ENCODE peak calls at places on chromosomes 2 and 18, in six cellular contexts. One of them, this sample, is unnamed.

GRCh38 chr2:239295377-239296019 is 105.3 kb downstream of the HDAC4 start:
- DNase-seq in choroid plexus epithelial cell: no peak
- DNase-seq in hepatocyte: no peak
- DNase-seq in AG04449: no peak
- DNase-seq in CD8-positive, alpha-beta T cell: no peak
- DNase-seq in epithelial cell of esophagus: no peak
- DNase-seq in this sample: no peak

GRCh38 chr18:57077786-57078552 is 68.9 kb upstream of the BOD1L2 start:
- DNase-seq in choroid plexus epithelial cell: no peak
- DNase-seq in CD8-positive, alpha-beta T cell: peak
- DNase-seq in epithelial cell of esophagus: no peak
- DNase-seq in AG04449: no peak
- DNase-seq in hepatocyte: no peak
- DNase-seq in this sample: no peak

GRCh38 chr2:54641988-54642387 is 81.5 kb upstream of the EML6 start:
- DNase-seq in choroid plexus epithelial cell: no peak
- DNase-seq in epithelial cell of esophagus: no peak
- DNase-seq in hepatocyte: no peak
- DNase-seq in CD8-positive, alpha-beta T cell: no peak
- DNase-seq in AG04449: no peak
- DNase-seq in this sample: no peak

GRCh38 chr2:179691235-179691634 is 170.2 kb downstream of the ZNF385B start:
- DNase-seq in CD8-positive, alpha-beta T cell: no peak
- DNase-seq in hepatocyte: no peak
- DNase-seq in choroid plexus epithelial cell: no peak
- DNase-seq in epithelial cell of esophagus: no peak
- DNase-seq in AG04449: no peak
- DNase-seq in this sample: no peak

GRCh38 chr2:183162362-183162761 is 38.1 kb downstream of the NUP35 start:
- DNase-seq in choroid plexus epithelial cell: peak
- DNase-seq in hepatocyte: no peak
- DNase-seq in CD8-positive, alpha-beta T cell: no peak
- DNase-seq in epithelial cell of esophagus: peak
- DNase-seq in AG04449: no peak
- DNase-seq in this sample: peak

GRCh38 chr2:9110893-9111569 is 95.6 kb upstream of the ASAP2 start:
- DNase-seq in hepatocyte: no peak
- DNase-seq in choroid plexus epithelial cell: peak
- DNase-seq in CD8-positive, alpha-beta T cell: no peak
- DNase-seq in AG04449: no peak
- DNase-seq in epithelial cell of esophagus: peak
- DNase-seq in this sample: no peak

GRCh38 chr2:55168221-55169154 is 63.6 kb downstream of the CLHC1 start:
- DNase-seq in epithelial cell of esophagus: peak
- DNase-seq in hepatocyte: peak
- DNase-seq in AG04449: no peak
- DNase-seq in choroid plexus epithelial cell: peak
- DNase-seq in CD8-positive, alpha-beta T cell: peak
- DNase-seq in this sample: peak

GRCh38 chr2:216717491-216717901 is 22.1 kb upstream of the IGFBP5 start:
- DNase-seq in CD8-positive, alpha-beta T cell: no peak
- DNase-seq in hepatocyte: no peak
- DNase-seq in epithelial cell of esophagus: peak
- DNase-seq in AG04449: no peak
- DNase-seq in choroid plexus epithelial cell: no peak
- DNase-seq in this sample: peak

GRCh38 chr2:8234253-8234652 is 447.6 kb upstream of the ID2 start:
- DNase-seq in epithelial cell of esophagus: no peak
- DNase-seq in choroid plexus epithelial cell: no peak
- DNase-seq in hepatocyte: no peak
- DNase-seq in AG04449: no peak
- DNase-seq in CD8-positive, alpha-beta T cell: no peak
- DNase-seq in this sample: no peak

GRCh38 chr2:30798536-30798991 is 8.7 kb downstream of the CAPN13 start:
- DNase-seq in choroid plexus epithelial cell: no peak
- DNase-seq in epithelial cell of esophagus: no peak
- DNase-seq in hepatocyte: no peak
- DNase-seq in CD8-positive, alpha-beta T cell: no peak
- DNase-seq in AG04449: no peak
- DNase-seq in this sample: no peak

GRCh38 chr2:199457147-199458016 is at the start of gene SATB2:
- DNase-seq in hepatocyte: peak
- DNase-seq in AG04449: no peak
- DNase-seq in choroid plexus epithelial cell: peak
- DNase-seq in CD8-positive, alpha-beta T cell: no peak
- DNase-seq in epithelial cell of esophagus: peak
- DNase-seq in this sample: peak

GRCh38 chr18:70385474-70385873 is 96.6 kb downstream of the SOCS6 start:
- DNase-seq in choroid plexus epithelial cell: no peak
- DNase-seq in AG04449: no peak
- DNase-seq in epithelial cell of esophagus: no peak
- DNase-seq in CD8-positive, alpha-beta T cell: no peak
- DNase-seq in hepatocyte: no peak
- DNase-seq in this sample: no peak

GRCh38 chr2:55779459-55780421 is 86.1 kb upstream of the PNPT1 start:
- DNase-seq in choroid plexus epithelial cell: peak
- DNase-seq in AG04449: no peak
- DNase-seq in hepatocyte: peak
- DNase-seq in CD8-positive, alpha-beta T cell: no peak
- DNase-seq in epithelial cell of esophagus: peak
- DNase-seq in this sample: peak

GRCh38 chr2:181430406-181431199 is 26.6 kb upstream of the ITGA4 start:
- DNase-seq in hepatocyte: no peak
- DNase-seq in CD8-positive, alpha-beta T cell: no peak
- DNase-seq in epithelial cell of esophagus: peak
- DNase-seq in AG04449: no peak
- DNase-seq in choroid plexus epithelial cell: peak
- DNase-seq in this sample: peak

GRCh38 chr2:232652505-232652851 is 19.1 kb downstream of the EFHD1 start:
- DNase-seq in hepatocyte: no peak
- DNase-seq in CD8-positive, alpha-beta T cell: no peak
- DNase-seq in AG04449: no peak
- DNase-seq in choroid plexus epithelial cell: peak
- DNase-seq in epithelial cell of esophagus: no peak
- DNase-seq in this sample: no peak

GRCh38 chr2:67221266-67221665 is 175.9 kb upstream of the ETAA1 start:
- DNase-seq in hepatocyte: no peak
- DNase-seq in CD8-positive, alpha-beta T cell: no peak
- DNase-seq in epithelial cell of esophagus: no peak
- DNase-seq in choroid plexus epithelial cell: peak
- DNase-seq in AG04449: peak
- DNase-seq in this sample: no peak

GRCh38 chr2:237879058-237879430 is 19.6 kb downstream of the RAMP1 start:
- DNase-seq in AG04449: no peak
- DNase-seq in hepatocyte: no peak
- DNase-seq in CD8-positive, alpha-beta T cell: no peak
- DNase-seq in choroid plexus epithelial cell: peak
- DNase-seq in epithelial cell of esophagus: peak
- DNase-seq in this sample: peak

GRCh38 chr2:133718688-133719201 is 150.5 kb upstream of the NCKAP5 start:
- DNase-seq in AG04449: peak
- DNase-seq in CD8-positive, alpha-beta T cell: no peak
- DNase-seq in epithelial cell of esophagus: peak
- DNase-seq in hepatocyte: no peak
- DNase-seq in choroid plexus epithelial cell: peak
- DNase-seq in this sample: peak

GRCh38 chr18:68721681-68722583 is 7.0 kb upstream of the TMX3 start:
- DNase-seq in choroid plexus epithelial cell: peak
- DNase-seq in hepatocyte: no peak
- DNase-seq in AG04449: no peak
- DNase-seq in CD8-positive, alpha-beta T cell: no peak
- DNase-seq in epithelial cell of esophagus: no peak
- DNase-seq in this sample: no peak

DNA sequence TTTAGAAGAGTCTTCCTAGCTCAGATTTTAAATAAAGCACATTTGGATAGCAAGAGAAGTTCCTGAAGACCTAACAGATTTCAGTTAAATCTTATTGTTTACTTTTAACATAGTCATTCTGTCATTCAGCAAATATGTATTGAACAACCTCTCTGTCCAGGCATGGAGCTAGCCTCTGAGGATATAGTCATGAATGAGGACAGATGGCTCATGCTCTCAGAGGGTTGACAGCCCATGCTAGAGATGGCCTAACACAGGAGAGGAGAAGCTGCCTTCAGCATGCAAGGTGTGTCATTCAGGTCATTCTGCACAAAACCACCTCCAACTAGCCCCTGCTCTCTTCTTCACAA is 6.2 kb downstream of the CCBE1 start:
- DNase-seq in hepatocyte: no peak
- DNase-seq in epithelial cell of esophagus: peak
- DNase-seq in choroid plexus epithelial cell: no peak
- DNase-seq in CD8-positive, alpha-beta T cell: no peak
- DNase-seq in AG04449: no peak
- DNase-seq in this sample: peak
- H3K4me3 ChIP-seq in hepatocyte: no peak
- H3K4me3 ChIP-seq in epithelial cell of esophagus: no peak
- H3K4me3 ChIP-seq in choroid plexus epithelial cell: no peak
- H3K4me3 ChIP-seq in CD8-positive, alpha-beta T cell: no peak
- H3K4me3 ChIP-seq in AG04449: no peak
- H3K4me3 ChIP-seq in this sample: no peak

GRCh38 chr2:95348609-95349567 is 51.7 kb downstream of the KCNIP3 start:
- DNase-seq in CD8-positive, alpha-beta T cell: no peak
- DNase-seq in epithelial cell of esophagus: no peak
- DNase-seq in choroid plexus epithelial cell: peak
- DNase-seq in AG04449: no peak
- DNase-seq in hepatocyte: peak
- DNase-seq in this sample: no peak

GRCh38 chr2:95352291-95353054 is 50.0 kb upstream of the FAHD2A start:
- DNase-seq in CD8-positive, alpha-beta T cell: no peak
- DNase-seq in AG04449: no peak
- DNase-seq in hepatocyte: no peak
- DNase-seq in epithelial cell of esophagus: no peak
- DNase-seq in choroid plexus epithelial cell: no peak
- DNase-seq in this sample: no peak

GRCh38 chr2:95349568-95350319 is 52.6 kb downstream of the KCNIP3 start:
- DNase-seq in AG04449: no peak
- DNase-seq in choroid plexus epithelial cell: no peak
- DNase-seq in CD8-positive, alpha-beta T cell: no peak
- DNase-seq in hepatocyte: no peak
- DNase-seq in epithelial cell of esophagus: no peak
- DNase-seq in this sample: no peak

GRCh38 chr2:95351080-95351915 is 51.2 kb upstream of the FAHD2A start:
- DNase-seq in hepatocyte: no peak
- DNase-seq in choroid plexus epithelial cell: no peak
- DNase-seq in epithelial cell of esophagus: no peak
- DNase-seq in CD8-positive, alpha-beta T cell: no peak
- DNase-seq in AG04449: no peak
- DNase-seq in this sample: no peak

DNA sequence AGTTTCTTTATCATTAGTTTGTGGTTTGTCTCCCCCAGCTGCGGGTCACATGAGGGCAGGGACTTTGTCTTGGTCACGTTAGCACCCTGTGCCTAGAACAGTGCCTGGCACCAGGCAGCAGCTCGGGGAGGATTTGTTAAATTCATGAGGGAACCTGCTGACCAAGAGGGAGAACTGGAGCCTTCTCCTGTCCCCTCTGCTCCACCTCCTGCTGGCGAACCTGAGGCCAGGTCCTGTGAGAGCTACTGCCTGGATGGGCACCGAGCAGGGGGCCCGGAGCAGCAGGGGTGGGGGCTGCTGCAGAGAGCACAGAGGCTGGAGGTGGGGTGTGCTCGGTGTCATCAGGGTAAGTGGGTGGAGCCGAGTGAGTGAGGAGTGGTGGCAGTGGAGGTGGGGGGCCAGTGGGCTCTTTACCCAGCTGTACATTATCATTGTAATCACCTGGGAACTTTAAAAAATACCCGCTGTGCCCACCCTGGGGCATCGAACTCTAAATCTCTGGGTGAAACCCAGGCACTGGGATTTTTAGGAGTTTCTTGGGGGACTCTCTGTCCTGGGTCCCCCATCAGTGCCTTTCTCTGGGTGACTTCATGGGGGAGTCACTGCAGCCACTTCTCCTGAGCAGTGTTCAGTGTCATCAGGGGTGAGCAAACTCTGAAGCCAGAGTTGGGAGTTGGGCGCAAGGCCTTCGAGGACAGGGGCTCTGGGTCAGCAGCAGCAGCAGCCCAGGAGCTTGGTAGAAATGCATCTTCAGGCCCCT is 52.0 kb upstream of the FAHD2A start:
- DNase-seq in epithelial cell of esophagus: no peak
- DNase-seq in hepatocyte: no peak
- DNase-seq in CD8-positive, alpha-beta T cell: no peak
- DNase-seq in choroid plexus epithelial cell: no peak
- DNase-seq in AG04449: no peak
- DNase-seq in this sample: no peak
- TF ChIP-seq CTCF in epithelial cell of esophagus: no peak
- TF ChIP-seq CTCF in hepatocyte: no peak
- TF ChIP-seq CTCF in CD8-positive, alpha-beta T cell: no peak
- TF ChIP-seq CTCF in choroid plexus epithelial cell: no peak
- TF ChIP-seq CTCF in AG04449: no peak
- TF ChIP-seq CTCF in this sample: no peak

GRCh38 chr2:84234103-84234502 is 225.0 kb downstream of the SUCLG1 start:
- DNase-seq in choroid plexus epithelial cell: no peak
- DNase-seq in CD8-positive, alpha-beta T cell: no peak
- DNase-seq in epithelial cell of esophagus: peak
- DNase-seq in AG04449: no peak
- DNase-seq in hepatocyte: no peak
- DNase-seq in this sample: no peak

GRCh38 chr2:84243788-84244627 is 215.1 kb downstream of the SUCLG1 start:
- DNase-seq in choroid plexus epithelial cell: no peak
- DNase-seq in epithelial cell of esophagus: peak
- DNase-seq in AG04449: no peak
- DNase-seq in hepatocyte: no peak
- DNase-seq in CD8-positive, alpha-beta T cell: no peak
- DNase-seq in this sample: no peak

GRCh38 chr2:84238907-84239306 is 220.2 kb downstream of the SUCLG1 start:
- DNase-seq in AG04449: no peak
- DNase-seq in CD8-positive, alpha-beta T cell: no peak
- DNase-seq in hepatocyte: no peak
- DNase-seq in choroid plexus epithelial cell: no peak
- DNase-seq in epithelial cell of esophagus: no peak
- DNase-seq in this sample: no peak
- H3K4me3 ChIP-seq in AG04449: no peak
- H3K4me3 ChIP-seq in CD8-positive, alpha-beta T cell: no peak
- H3K4me3 ChIP-seq in hepatocyte: no peak
- H3K4me3 ChIP-seq in choroid plexus epithelial cell: no peak
- H3K4me3 ChIP-seq in epithelial cell of esophagus: no peak
- H3K4me3 ChIP-seq in this sample: no peak

GRCh38 chr2:72136349-72136748 is 11.3 kb downstream of the CYP26B1 start:
- DNase-seq in CD8-positive, alpha-beta T cell: no peak
- DNase-seq in AG04449: no peak
- DNase-seq in epithelial cell of esophagus: no peak
- DNase-seq in hepatocyte: no peak
- DNase-seq in choroid plexus epithelial cell: no peak
- DNase-seq in this sample: no peak

GRCh38 chr2:72138921-72139381 is 8.7 kb downstream of the CYP26B1 start:
- DNase-seq in AG04449: no peak
- DNase-seq in choroid plexus epithelial cell: no peak
- DNase-seq in hepatocyte: no peak
- DNase-seq in CD8-positive, alpha-beta T cell: no peak
- DNase-seq in epithelial cell of esophagus: no peak
- DNase-seq in this sample: no peak

GRCh38 chr2:72136933-72137497 is 10.6 kb downstream of the CYP26B1 start:
- DNase-seq in AG04449: no peak
- DNase-seq in CD8-positive, alpha-beta T cell: no peak
- DNase-seq in hepatocyte: no peak
- DNase-seq in choroid plexus epithelial cell: no peak
- DNase-seq in epithelial cell of esophagus: no peak
- DNase-seq in this sample: no peak

GRCh38 chr2:72138011-72138881 is 9.4 kb downstream of the CYP26B1 start:
- DNase-seq in AG04449: no peak
- DNase-seq in epithelial cell of esophagus: no peak
- DNase-seq in CD8-positive, alpha-beta T cell: no peak
- DNase-seq in choroid plexus epithelial cell: no peak
- DNase-seq in hepatocyte: no peak
- DNase-seq in this sample: no peak

GRCh38 chr2:72137498-72138010 is 10.1 kb downstream of the CYP26B1 start:
- DNase-seq in choroid plexus epithelial cell: peak
- DNase-seq in CD8-positive, alpha-beta T cell: peak
- DNase-seq in AG04449: no peak
- DNase-seq in epithelial cell of esophagus: peak
- DNase-seq in hepatocyte: peak
- DNase-seq in this sample: peak
- TF ChIP-seq CTCF in choroid plexus epithelial cell: peak
- TF ChIP-seq CTCF in CD8-positive, alpha-beta T cell: peak
- TF ChIP-seq CTCF in AG04449: peak
- TF ChIP-seq CTCF in epithelial cell of esophagus: peak
- TF ChIP-seq CTCF in hepatocyte: peak
- TF ChIP-seq CTCF in this sample: peak

This sample was measured in bronchial epithelial cell.